ENCODE peak calls at places on chromosomes 13 and 19, in nine cellular contexts. One of them, this sample, is unnamed.

GRCh38 chr13:95050800-95051620 is 250.2 kb downstream of the ABCC4 start:
- DNase-seq in AG04449: no peak
- DNase-seq in EL: no peak
- DNase-seq in mucosa of descending colon: no peak
- DNase-seq in left colon: no peak
- DNase-seq in glutamatergic neuron: no peak
- DNase-seq in NCI-H2081 treated with DMSO at 0.1 percent for 48 hours: no peak
- DNase-seq in memory B cell: no peak
- DNase-seq in foreskin fibroblast: no peak
- DNase-seq in this sample: no peak

GRCh38 chr13:43749503-43749902 is 37.3 kb downstream of the ENOX1 start:
- DNase-seq in AG04449: no peak
- DNase-seq in EL: no peak
- DNase-seq in mucosa of descending colon: no peak
- DNase-seq in left colon: no peak
- DNase-seq in glutamatergic neuron: no peak
- DNase-seq in NCI-H2081 treated with DMSO at 0.1 percent for 48 hours: no peak
- DNase-seq in memory B cell: no peak
- DNase-seq in foreskin fibroblast: no peak
- DNase-seq in this sample: no peak

GRCh38 chr13:73714522-73714921 is 419.7 kb downstream of the KLF12 start:
- DNase-seq in AG04449: no peak
- DNase-seq in EL: no peak
- DNase-seq in mucosa of descending colon: no peak
- DNase-seq in left colon: no peak
- DNase-seq in glutamatergic neuron: no peak
- DNase-seq in NCI-H2081 treated with DMSO at 0.1 percent for 48 hours: no peak
- DNase-seq in memory B cell: no peak
- DNase-seq in foreskin fibroblast: no peak
- DNase-seq in this sample: no peak

GRCh38 chr19:49488863-49489537 is 1.6 kb downstream of the RPL13A start:
- DNase-seq in AG04449: no peak
- DNase-seq in EL: peak; percentile 15
- DNase-seq in mucosa of descending colon: no peak
- DNase-seq in left colon: no peak
- DNase-seq in glutamatergic neuron: no peak
- DNase-seq in NCI-H2081 treated with DMSO at 0.1 percent for 48 hours: no peak
- DNase-seq in memory B cell: no peak
- DNase-seq in foreskin fibroblast: no peak
- DNase-seq in this sample: no peak

GRCh38 chr13:21526707-21527454 is 67.8 kb upstream of the ZDHHC20 start:
- DNase-seq in AG04449: no peak
- DNase-seq in EL: no peak
- DNase-seq in mucosa of descending colon: peak; percentile 9
- DNase-seq in left colon: no peak
- DNase-seq in glutamatergic neuron: no peak
- DNase-seq in NCI-H2081 treated with DMSO at 0.1 percent for 48 hours: no peak
- DNase-seq in memory B cell: no peak
- DNase-seq in foreskin fibroblast: no peak
- DNase-seq in this sample: no peak

GRCh38 chr19:47035495-47036232 is 12.8 kb downstream of the TMEM160 start:
- DNase-seq in AG04449: no peak
- DNase-seq in EL: peak; percentile 85
- DNase-seq in mucosa of descending colon: peak; percentile 97
- DNase-seq in left colon: peak; percentile 91
- DNase-seq in glutamatergic neuron: peak; percentile 94
- DNase-seq in NCI-H2081 treated with DMSO at 0.1 percent for 48 hours: no peak
- DNase-seq in memory B cell: peak; percentile 100
- DNase-seq in foreskin fibroblast: peak; percentile 78
- DNase-seq in this sample: peak; percentile 91

GRCh38 chr13:33284016-33284415 is 1.5 kb downstream of the STARD13 start:
- DNase-seq in AG04449: no peak
- DNase-seq in EL: peak; percentile 43
- DNase-seq in mucosa of descending colon: no peak
- DNase-seq in left colon: no peak
- DNase-seq in glutamatergic neuron: no peak
- DNase-seq in NCI-H2081 treated with DMSO at 0.1 percent for 48 hours: no peak
- DNase-seq in memory B cell: no peak
- DNase-seq in foreskin fibroblast: no peak
- DNase-seq in this sample: no peak

GRCh38 chr19:28330831-28331230 is 882.1 kb downstream of the UQCRFS1 start:
- DNase-seq in AG04449: no peak
- DNase-seq in EL: no peak
- DNase-seq in mucosa of descending colon: no peak
- DNase-seq in left colon: no peak
- DNase-seq in glutamatergic neuron: no peak
- DNase-seq in NCI-H2081 treated with DMSO at 0.1 percent for 48 hours: no peak
- DNase-seq in memory B cell: no peak
- DNase-seq in foreskin fibroblast: no peak
- DNase-seq in this sample: no peak

GRCh38 chr19:13015361-13016231 is 20.3 kb downstream of the NFIX start:
- DNase-seq in AG04449: no peak
- DNase-seq in EL: no peak
- DNase-seq in mucosa of descending colon: no peak
- DNase-seq in left colon: no peak
- DNase-seq in glutamatergic neuron: no peak
- DNase-seq in NCI-H2081 treated with DMSO at 0.1 percent for 48 hours: no peak
- DNase-seq in memory B cell: no peak
- DNase-seq in foreskin fibroblast: no peak
- DNase-seq in this sample: no peak

GRCh38 chr19:44580366-44580895 is 32.9 kb upstream of the IGSF23 start:
- DNase-seq in AG04449: no peak
- DNase-seq in EL: no peak
- DNase-seq in mucosa of descending colon: peak; percentile 37
- DNase-seq in left colon: peak; percentile 46
- DNase-seq in glutamatergic neuron: no peak
- DNase-seq in NCI-H2081 treated with DMSO at 0.1 percent for 48 hours: no peak
- DNase-seq in memory B cell: no peak
- DNase-seq in foreskin fibroblast: no peak
- DNase-seq in this sample: no peak

GRCh38 chr19:16620584-16620983 is 7.4 kb downstream of the MED26 start:
- DNase-seq in AG04449: no peak
- DNase-seq in EL: no peak
- DNase-seq in mucosa of descending colon: no peak
- DNase-seq in left colon: no peak
- DNase-seq in glutamatergic neuron: no peak
- DNase-seq in NCI-H2081 treated with DMSO at 0.1 percent for 48 hours: no peak
- DNase-seq in memory B cell: no peak
- DNase-seq in foreskin fibroblast: no peak
- DNase-seq in this sample: no peak

GRCh38 chr19:8370176-8371010 is 6.4 kb downstream of the ANGPTL4 start:
- DNase-seq in AG04449: no peak
- DNase-seq in EL: no peak
- DNase-seq in mucosa of descending colon: no peak
- DNase-seq in left colon: no peak
- DNase-seq in glutamatergic neuron: no peak
- DNase-seq in NCI-H2081 treated with DMSO at 0.1 percent for 48 hours: no peak
- DNase-seq in memory B cell: no peak
- DNase-seq in foreskin fibroblast: no peak
- DNase-seq in this sample: no peak

GRCh38 chr13:110396913-110397379 is 89.9 kb downstream of the COL4A2 start:
- DNase-seq in AG04449: peak; percentile 100
- DNase-seq in EL: peak; percentile 99
- DNase-seq in mucosa of descending colon: peak; percentile 63
- DNase-seq in left colon: peak; percentile 45
- DNase-seq in glutamatergic neuron: no peak
- DNase-seq in NCI-H2081 treated with DMSO at 0.1 percent for 48 hours: no peak
- DNase-seq in memory B cell: no peak
- DNase-seq in foreskin fibroblast: peak; percentile 100
- DNase-seq in this sample: peak; percentile 63

GRCh38 chr19:45528744-45529453 is 21.6 kb downstream of the VASP start:
- DNase-seq in AG04449: no peak
- DNase-seq in EL: no peak
- DNase-seq in mucosa of descending colon: peak; percentile 83
- DNase-seq in left colon: peak; percentile 75
- DNase-seq in glutamatergic neuron: peak; percentile 49
- DNase-seq in NCI-H2081 treated with DMSO at 0.1 percent for 48 hours: no peak
- DNase-seq in memory B cell: no peak
- DNase-seq in foreskin fibroblast: no peak
- DNase-seq in this sample: peak; percentile 78

GRCh38 chr19:6088677-6089063 is 21.6 kb downstream of the RFX2 start:
- DNase-seq in AG04449: no peak
- DNase-seq in EL: peak; percentile 57
- DNase-seq in mucosa of descending colon: no peak
- DNase-seq in left colon: no peak
- DNase-seq in glutamatergic neuron: no peak
- DNase-seq in NCI-H2081 treated with DMSO at 0.1 percent for 48 hours: no peak
- DNase-seq in memory B cell: no peak
- DNase-seq in foreskin fibroblast: no peak
- DNase-seq in this sample: no peak